ENCODE peak calls at places on chromosomes 4 and X, in seven cellular contexts. H, O, V, F, T, A and Q are unnamed samples.

GRCh38 chr4:173281001-173281400 is 53.2 kb downstream of the HMGB2 start:
- DNase-seq in H (no peak), O (no peak), V (no peak), F (no peak), T (no peak), A (no peak), Q (no peak)

GRCh38 chr4:102625232-102625930 is 124.2 kb downstream of the NFKB1 start:
- DNase-seq in H (no peak), O (peak; percentile 59), V (no peak), F (no peak), T (peak; percentile 30), A (peak; percentile 36), Q (peak; percentile 33)

GRCh38 chrX:118226060-118226428 is 109.4 kb upstream of the KLHL13 start:
- DNase-seq in H (no peak), O (peak; percentile 1), V (peak; percentile 28), F (peak; percentile 12), T (peak; percentile 35), A (no peak), Q (no peak)

GRCh38 chr4:73729534-73730165 is 10.7 kb upstream of the CXCL8 start:
- DNase-seq in H (no peak), O (peak; percentile 47), V (no peak), F (peak; percentile 67), T (peak; percentile 28), A (no peak), Q (no peak)

GRCh38 chr4:7904942-7905341 is 34.7 kb downstream of the AFAP1 start:
- DNase-seq in H (no peak), O (no peak), V (no peak), F (no peak), T (no peak), A (no peak), Q (no peak)

GRCh38 chr4:7654550-7655266 is 220.0 kb upstream of the PSAPL1 start:
- DNase-seq in H (no peak), O (no peak), V (no peak), F (no peak), T (no peak), A (no peak), Q (no peak)

GRCh38 chrX:12974217-12974796 is 603 bp upstream of the TMSB4X start:
- DNase-seq in H (peak; percentile 49), O (no peak), V (no peak), F (peak; percentile 66), T (peak; percentile 46), A (no peak), Q (no peak)

GRCh38 chrX:66498672-66499296 is 140.1 kb downstream of the EDA2R start:
- DNase-seq in H (no peak), O (no peak), V (no peak), F (no peak), T (no peak), A (no peak), Q (no peak)

GRCh38 chr4:7398788-7399432 is 35.8 kb downstream of the PSAPL1 start:
- DNase-seq in H (peak; percentile 10), O (no peak), V (no peak), F (no peak), T (no peak), A (no peak), Q (no peak)

GRCh38 chr4:123449780-123450179 is 53.2 kb downstream of the SPRY1 start:
- DNase-seq in H (no peak), O (peak; percentile 46), V (peak; percentile 51), F (no peak), T (no peak), A (no peak), Q (no peak)

GRCh38 chr4:69823481-69824186 is 36.3 kb downstream of the SULT1E1 start:
- DNase-seq in H (no peak), O (peak; percentile 98), V (no peak), F (no peak), T (peak; percentile 5), A (no peak), Q (no peak)

GRCh38 chr4:140157341-140157740 is 3.4 kb upstream of the MAML3 start:
- DNase-seq in H (no peak), O (no peak), V (no peak), F (no peak), T (no peak), A (no peak), Q (no peak)

GRCh38 chr4:156196722-156197121 is 243.1 kb upstream of the CTSO start:
- DNase-seq in H (no peak), O (no peak), V (no peak), F (no peak), T (no peak), A (no peak), Q (no peak)

GRCh38 chr4:170990989-170991589 is 822.1 kb upstream of the GALNTL6 start:
- DNase-seq in H (peak; percentile 55), O (peak; percentile 23), V (no peak), F (no peak), T (peak; percentile 17), A (no peak), Q (no peak)

GRCh38 chr4:117641519-117641918 is 392.8 kb upstream of the NDST3 start:
- DNase-seq in H (no peak), O (no peak), V (no peak), F (no peak), T (no peak), A (no peak), Q (no peak)

GRCh38 chr4:30837131-30837539 is 117.0 kb downstream of the PCDH7 start:
- DNase-seq in H (no peak), O (no peak), V (no peak), F (no peak), T (no peak), A (no peak), Q (no peak)

GRCh38 chr4:6192245-6192644 is 8.1 kb downstream of the JAKMIP1 start:
- DNase-seq in H (no peak), O (peak; percentile 39), V (no peak), F (peak; percentile 34), T (no peak), A (no peak), Q (no peak)

GRCh38 chrX:44667771-44668170 is 125.1 kb upstream of the FUNDC1 start:
- DNase-seq in H (no peak), O (no peak), V (no peak), F (no peak), T (no peak), A (no peak), Q (no peak)

GRCh38 chrX:15404712-15405111 is 20.5 kb upstream of the VEGFD start:
- DNase-seq in H (no peak), O (no peak), V (no peak), F (no peak), T (peak; percentile 43), A (no peak), Q (no peak)

GRCh38 chrX:105488731-105489130 is 268.2 kb upstream of the TEX13A start:
- DNase-seq in H (no peak), O (no peak), V (no peak), F (no peak), T (no peak), A (no peak), Q (no peak)

GRCh38 chr4:4693258-4693657 is 151.4 kb upstream of the STX18 start:
- DNase-seq in H (no peak), O (peak; percentile 66), V (peak; percentile 31), F (no peak), T (no peak), A (no peak), Q (no peak)

GRCh38 chr4:150037251-150037856 is 40.9 kb upstream of the DCLK2 start:
- DNase-seq in H (no peak), O (no peak), V (no peak), F (no peak), T (no peak), A (no peak), Q (no peak)

GRCh38 chr4:30828290-30828926 is 108.2 kb downstream of the PCDH7 start:
- DNase-seq in H (no peak), O (no peak), V (no peak), F (no peak), T (no peak), A (no peak), Q (no peak)

GRCh38 chrX:43551590-43551989 is 104.5 kb upstream of the MAOA start:
- DNase-seq in H (no peak), O (no peak), V (no peak), F (no peak), T (no peak), A (no peak), Q (no peak)

GRCh38 chr4:65018313-65018712 is 609.1 kb upstream of the TECRL start:
- DNase-seq in H (no peak), O (no peak), V (no peak), F (no peak), T (no peak), A (no peak), Q (no peak)

GRCh38 chr4:21753084-21753760 is 195.3 kb downstream of the KCNIP4 start:
- DNase-seq in H (no peak), O (no peak), V (no peak), F (no peak), T (peak; percentile 12), A (no peak), Q (no peak)
- TF ChIP-seq TAF1 in H (no peak), O (no peak), V (no peak), F (no peak), T (no peak), A (no peak), Q (no peak)

DNA sequence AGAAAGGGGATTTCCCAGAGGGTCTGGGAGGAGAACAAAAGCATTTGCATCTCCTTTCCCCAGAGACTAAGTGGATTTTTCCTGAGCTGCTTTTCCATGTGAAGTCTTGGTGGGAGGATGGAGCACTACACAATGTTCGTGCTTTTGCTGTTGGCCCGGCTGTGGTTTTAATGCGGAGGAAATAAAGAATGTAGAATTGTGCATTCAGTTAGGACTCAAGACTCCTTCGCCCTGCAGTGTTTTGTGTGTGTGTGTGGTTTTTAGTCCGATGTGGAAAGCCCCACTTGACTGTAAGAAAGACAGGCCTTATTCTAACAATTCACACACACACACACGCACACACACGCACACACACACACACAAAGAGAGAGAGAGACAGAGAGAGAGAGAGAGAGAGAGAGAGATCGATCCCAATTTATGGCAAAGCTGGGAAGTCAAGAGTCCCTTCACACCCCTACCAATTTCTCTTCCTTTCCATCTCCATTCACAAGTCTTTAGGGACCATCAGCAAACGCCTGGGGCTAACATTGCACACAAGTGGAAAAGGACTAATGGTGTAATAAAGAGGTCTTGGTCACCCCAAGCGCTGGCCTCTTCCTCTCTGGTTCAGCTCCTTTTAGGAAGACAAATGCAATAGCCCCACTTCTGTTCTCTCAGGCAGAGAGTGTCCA is 44.2 kb downstream of the CLDN34 start:
- DNase-seq in H (no peak), O (no peak), V (peak; percentile 48), F (no peak), T (no peak), A (no peak), Q (no peak)
- TF ChIP-seq TAF1 in H (no peak), O (no peak), V (no peak), F (no peak), T (no peak), A (no peak), Q (no peak)

GRCh38 chr4:137640156-137640837 is 108.0 kb upstream of the PCDH18 start:
- DNase-seq in H (no peak), O (no peak), V (no peak), F (no peak), T (no peak), A (no peak), Q (no peak)
- TF ChIP-seq TAF1 in H (no peak), O (no peak), V (no peak), F (no peak), T (no peak), A (no peak), Q (no peak)

DNA sequence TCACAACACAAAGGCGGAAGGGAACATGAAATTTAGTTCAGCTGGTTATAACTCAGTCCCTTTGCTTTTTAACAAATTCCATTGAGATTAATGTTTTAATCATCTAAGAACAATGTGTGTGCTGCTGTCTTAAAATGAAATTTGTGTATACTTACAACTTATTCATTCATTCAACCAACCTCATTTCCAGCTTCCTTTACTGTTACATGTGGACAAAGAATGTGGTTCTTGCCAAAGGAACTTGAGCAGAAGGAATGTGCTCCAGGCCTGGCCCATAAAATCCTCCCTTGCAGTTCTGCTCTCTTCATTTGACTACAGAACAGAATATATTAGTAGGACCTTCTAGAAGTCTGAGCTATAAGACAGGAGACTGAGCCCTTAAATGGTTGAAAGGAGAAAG is 176.8 kb upstream of the GLRA2 start:
- DNase-seq in H (no peak), O (no peak), V (no peak), F (no peak), T (no peak), A (no peak), Q (no peak)
- TF ChIP-seq TAF1 in H (no peak), O (no peak), V (no peak), F (no peak), T (no peak), A (no peak), Q (no peak)